ENCODE peak calls at places on chromosomes 5 and 9, in ten cellular contexts. E, I, O, S, H, Q, L, A, Y and T are unnamed samples.

GRCh38 chr9:9791621-9792020 is 821.2 kb downstream of the PTPRD start:
- DNase-seq in I (no peak), Q (no peak), A (no peak), L (no peak), E (no peak), S (no peak), O (no peak), Y (no peak), H (no peak), T (peak)

GRCh38 chr9:88831783-88832407 is 159.4 kb upstream of the S1PR3 start:
- DNase-seq in A (no peak), Y (no peak), H (no peak), E (no peak), L (no peak), S (no peak), Q (no peak), O (no peak), I (no peak), T (no peak)

GRCh38 chr9:90441814-90442213 is 200.8 kb downstream of the DIRAS2 start:
- DNase-seq in A (no peak), Q (no peak), I (peak), E (no peak), L (no peak), H (no peak), O (no peak), S (no peak), Y (no peak), T (no peak)

GRCh38 chr5:93100976-93101375 is 480.0 kb downstream of the NR2F1-AS1 start:
- DNase-seq in S (no peak), A (peak), Q (no peak), H (no peak), L (no peak), E (no peak), I (no peak), Y (no peak), O (no peak), T (no peak)

GRCh38 chr5:87190041-87190440 is 77.6 kb upstream of the RASA1 start:
- DNase-seq in H (no peak), O (no peak), E (no peak), L (no peak), Q (no peak), S (no peak), I (no peak), Y (no peak), A (no peak), T (no peak)

GRCh38 chr9:36970007-36970888 is 63.8 kb downstream of the PAX5 start:
- DNase-seq in Y (peak), S (no peak), H (no peak), Q (no peak), L (no peak), I (peak), O (no peak), E (no peak), A (no peak), T (no peak)

GRCh38 chr5:7169240-7169878 is 226.6 kb upstream of the ADCY2 start:
- DNase-seq in Q (no peak), O (no peak), H (no peak), E (no peak), L (no peak), A (no peak), I (no peak), Y (no peak), S (no peak), T (no peak)

GRCh38 chr5:7869474-7870136 is 657 bp downstream of the MTRR start:
- DNase-seq in A (no peak), Y (peak), E (no peak), I (no peak), H (peak), L (no peak), S (no peak), Q (peak), O (no peak), T (peak)

GRCh38 chr5:133939668-133940067 is 28.8 kb downstream of the C5orf15 start:
- DNase-seq in L (no peak), H (no peak), E (no peak), Q (no peak), O (no peak), A (no peak), S (no peak), I (no peak), Y (no peak), T (peak)

GRCh38 chr5:17785774-17786173 is 151.5 kb downstream of the TAF11L14 start:
- DNase-seq in L (no peak), O (no peak), E (no peak), H (no peak), A (no peak), Q (no peak), Y (no peak), S (no peak), I (no peak), T (no peak)

GRCh38 chr9:38294561-38294960 is 97.9 kb upstream of the ALDH1B1 start:
- DNase-seq in Y (no peak), L (no peak), O (peak), E (no peak), H (no peak), A (peak), I (no peak), S (no peak), Q (no peak), T (no peak)

GRCh38 chr9:104961238-104961637 is 33.3 kb upstream of the ABCA1 start:
- DNase-seq in I (peak), Q (no peak), E (no peak), Y (no peak), H (no peak), O (no peak), A (peak), L (peak), S (no peak), T (peak)

GRCh38 chr9:21996858-21997257 is 2.3 kb downstream of the CDKN2B-AS1 start:
- DNase-seq in Q (no peak), H (no peak), E (no peak), O (no peak), L (no peak), S (no peak), A (no peak), Y (no peak), I (no peak), T (no peak)
- H3K4me3 ChIP-seq in Q (no peak), H (no peak), E (no peak), O (no peak), L (peak), S (no peak), A (no peak), Y (no peak), I (peak), T (no peak)

GRCh38 chr9:18386091-18386490 is 87.9 kb upstream of the ADAMTSL1 start:
- DNase-seq in L (no peak), H (no peak), Q (no peak), E (no peak), Y (no peak), O (no peak), I (no peak), S (no peak), A (no peak), T (no peak)
- TF ChIP-seq CTCF in L (no peak), H (no peak), Q (no peak), E (no peak), Y (no peak), O (no peak), I (no peak), S (no peak), A (no peak), T (no peak)

GRCh38 chr5:158074992-158075769 is 216.2 kb upstream of the CLINT1 start:
- DNase-seq in E (peak), O (peak), A (peak), L (peak), Q (peak), Y (no peak), S (peak), H (no peak), I (peak), T (peak)
- H3K4me3 ChIP-seq in E (no peak), O (peak), A (peak), L (peak), Q (peak), Y (peak), S (peak), H (no peak), I (no peak), T (no peak)

GRCh38 chr5:170504598-170505266 is 912 bp downstream of the KCNIP1 start:
- DNase-seq in L (no peak), I (no peak), Q (no peak), S (no peak), O (no peak), H (no peak), Y (no peak), E (no peak), A (no peak), T (no peak)

GRCh38 chr5:170509323-170509660 is 5.5 kb downstream of the KCNIP1 start:
- DNase-seq in I (no peak), L (no peak), Y (no peak), S (no peak), O (no peak), H (no peak), Q (no peak), E (no peak), A (no peak), T (no peak)

GRCh38 chr5:170511550-170511949 is 7.7 kb downstream of the KCNIP1 start:
- DNase-seq in I (no peak), Q (no peak), H (no peak), S (no peak), L (no peak), Y (no peak), E (no peak), A (no peak), O (no peak), T (no peak)

GRCh38 chr5:170508036-170508435 is 4.2 kb downstream of the KCNIP1 start:
- DNase-seq in H (no peak), Q (no peak), I (no peak), E (no peak), S (no peak), Y (no peak), O (no peak), L (no peak), A (no peak), T (peak)

DNA sequence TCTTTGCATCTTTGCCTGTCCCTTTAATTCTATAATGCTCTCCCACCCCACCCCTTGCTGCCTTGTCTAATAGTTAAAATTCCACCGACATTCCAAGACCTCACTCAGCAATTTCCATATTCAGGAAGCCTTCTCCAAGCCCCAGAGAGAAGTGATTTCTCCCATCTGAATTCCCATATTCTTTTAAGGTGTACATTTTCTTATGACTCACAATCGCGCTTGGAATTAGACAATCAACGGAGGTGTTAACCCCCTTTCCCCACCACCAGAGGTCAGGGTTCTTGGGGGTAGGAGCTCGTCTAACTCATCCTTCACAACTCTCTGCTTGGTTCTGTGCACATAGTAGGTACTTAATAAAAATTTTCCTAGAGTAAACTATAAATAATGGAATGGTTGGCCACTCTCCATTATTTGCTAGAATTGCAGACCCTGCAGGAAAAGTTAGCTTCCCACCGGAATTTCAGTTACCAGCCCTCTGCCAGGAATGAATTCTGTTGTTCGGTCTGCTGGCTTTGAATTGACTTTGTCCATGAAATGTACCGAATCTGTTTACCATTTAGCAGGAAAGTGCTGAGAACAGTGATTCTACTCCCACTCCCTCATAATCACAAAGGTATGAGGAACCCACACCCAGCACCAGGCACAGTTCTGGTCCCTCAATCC is 5.0 kb downstream of the KCNIP1 start:
- DNase-seq in S (no peak), Y (no peak), I (no peak), H (no peak), Q (no peak), L (no peak), A (no peak), O (no peak), E (no peak), T (no peak)
- TF ChIP-seq CTCF in S (no peak), Y (no peak), I (peak), H (no peak), Q (no peak), L (peak), A (no peak), O (no peak), E (no peak), T (no peak)

GRCh38 chr9:95513722-95514121 is 3.0 kb downstream of the PTCH1 start:
- DNase-seq in O (no peak), I (no peak), Y (no peak), A (no peak), E (no peak), Q (no peak), L (no peak), H (no peak), S (no peak), T (no peak)

GRCh38 chr9:95511232-95511951 is 5.4 kb downstream of the PTCH1 start:
- DNase-seq in Y (no peak), A (peak), O (peak), Q (no peak), S (no peak), I (peak), L (peak), H (no peak), E (no peak), T (peak)

GRCh38 chr9:95514402-95514801 is 2.4 kb downstream of the PTCH1 start:
- DNase-seq in H (no peak), L (no peak), O (no peak), Q (no peak), A (no peak), I (no peak), E (no peak), Y (no peak), S (no peak), T (no peak)

GRCh38 chr9:95511952-95512750 is 4.6 kb downstream of the PTCH1 start:
- DNase-seq in H (no peak), L (peak), Y (no peak), S (no peak), E (no peak), O (no peak), A (no peak), Q (no peak), I (no peak), T (no peak)

DNA sequence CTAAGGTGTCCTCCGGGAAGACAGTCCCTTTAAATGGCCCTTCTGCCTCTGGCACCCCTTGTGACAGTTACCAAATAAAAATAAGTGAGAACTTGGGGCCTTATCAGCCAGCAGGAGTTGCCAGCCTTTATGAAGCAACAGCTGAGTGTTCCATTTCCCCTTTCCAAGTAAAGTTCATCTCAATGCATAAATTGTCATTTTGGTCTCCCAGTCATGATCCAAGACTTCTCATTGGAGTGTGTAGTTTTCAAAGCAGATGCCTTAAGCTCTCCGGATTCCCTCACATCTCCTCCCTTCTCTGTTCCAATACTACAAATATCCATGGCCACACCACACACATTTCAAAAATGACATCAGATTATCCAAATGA is 4.0 kb downstream of the PTCH1 start:
- DNase-seq in Y (no peak), L (no peak), E (no peak), O (no peak), I (no peak), H (no peak), Q (no peak), S (no peak), A (no peak), T (no peak)
- H3K4me3 ChIP-seq in Y (no peak), L (peak), E (no peak), O (no peak), I (peak), H (no peak), Q (no peak), S (no peak), A (no peak), T (no peak)

DNA sequence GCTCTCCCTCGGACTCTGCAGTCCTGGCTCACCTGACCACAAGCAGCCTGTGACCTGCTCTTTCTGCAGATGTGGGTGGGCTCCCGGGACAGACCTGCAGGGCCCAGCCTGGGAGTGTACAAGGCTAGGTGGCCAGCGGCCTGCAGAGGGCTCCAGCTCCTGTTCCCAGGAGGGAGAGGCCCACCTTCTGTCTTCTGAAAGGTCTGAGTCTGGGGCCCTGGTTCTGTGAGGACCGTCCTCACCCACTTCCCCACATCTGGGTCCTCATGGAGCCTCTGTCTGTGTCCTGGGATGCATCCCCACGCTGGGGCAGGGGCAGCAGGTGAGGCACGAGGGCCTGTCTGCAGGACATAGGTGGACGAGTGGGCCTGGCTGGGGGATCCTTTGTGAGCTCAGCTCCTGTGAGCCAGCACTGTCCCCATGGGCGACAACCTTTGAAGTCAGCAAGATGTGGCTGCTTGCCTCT is 43.7 kb downstream of the PHF2 start:
- DNase-seq in H (no peak), S (peak), Y (no peak), Q (no peak), A (no peak), L (no peak), I (no peak), E (peak), O (no peak), T (no peak)
- TF ChIP-seq CTCF in H (no peak), S (no peak), Y (no peak), Q (no peak), A (no peak), L (peak), I (no peak), E (no peak), O (no peak), T (no peak)

GRCh38 chr9:80040457-80040856 is 468.7 kb downstream of the TLE4 start:
- DNase-seq in I (no peak), Y (no peak), A (no peak), O (no peak), H (no peak), S (no peak), Q (no peak), E (no peak), L (no peak), T (no peak)
- H3K4me3 ChIP-seq in I (no peak), Y (no peak), A (no peak), O (no peak), H (no peak), S (no peak), Q (no peak), E (no peak), L (no peak), T (no peak)

GRCh38 chr9:129182625-129183494 is 4.8 kb upstream of the IER5L start:
- DNase-seq in Y (no peak), A (peak), H (no peak), O (peak), S (no peak), Q (peak), L (peak), I (no peak), E (no peak), T (peak)
- TF ChIP-seq CTCF in Y (peak), A (peak), H (peak), O (peak), S (peak), Q (no peak), L (peak), I (peak), E (peak), T (peak)